ENCODE peak calls at places on chromosomes 4 and X, in seven cellular contexts. W is NB4, U is AG04449, V is choroid plexus epithelial cell, S is MG63, G is fibroblast of pulmonary artery, R is GM12878. E is an unnamed sample.

GRCh38 chr4:140944539-140944938 is 188.4 kb upstream of the TBC1D9 start:
- DNase-seq in U (peak; percentile 45), W (no peak), S (no peak), R (no peak), G (peak; percentile 66), V (peak; percentile 78), E (no peak)

GRCh38 chrX:152480269-152481212 is 29.4 kb upstream of the GABRA3 start:
- DNase-seq in V (no peak), W (no peak), R (no peak), S (no peak), G (no peak), U (no peak), E (no peak)

GRCh38 chrX:129115104-129115503 is 408.2 kb downstream of the SMARCA1 start:
- DNase-seq in U (no peak), S (peak; percentile 1), R (no peak), G (peak; percentile 10), V (peak; percentile 5), W (peak; percentile 56), E (no peak)

GRCh38 chr4:7301846-7302630 is 109.7 kb downstream of the SORCS2 start:
- DNase-seq in V (no peak), W (no peak), S (no peak), R (no peak), G (no peak), U (no peak), E (no peak)

GRCh38 chr4:158998624-158999023 is 104.3 kb upstream of the RAPGEF2 start:
- DNase-seq in S (peak; percentile 12), U (no peak), G (no peak), V (no peak), R (no peak), W (no peak), E (no peak)

GRCh38 chr4:74402692-74403460 is 37.9 kb downstream of the EREG start:
- DNase-seq in R (peak; percentile 13), S (no peak), U (no peak), V (no peak), G (no peak), W (no peak), E (no peak)

GRCh38 chrX:134537179-134537945 is 77.4 kb downstream of the HPRT1 start:
- DNase-seq in V (peak; percentile 80), U (no peak), W (peak; percentile 57), G (peak; percentile 80), R (no peak), S (no peak), E (peak; percentile 59)

GRCh38 chrX:40167240-40168182 is 69.8 kb upstream of the BCOR start:
- DNase-seq in V (no peak), G (no peak), U (no peak), R (no peak), W (no peak), S (no peak), E (no peak)

GRCh38 chr4:67035986-67036385 is 509.3 kb downstream of the CENPC start:
- DNase-seq in U (no peak), G (peak; percentile 38), S (no peak), W (no peak), R (no peak), V (peak; percentile 47), E (no peak)

GRCh38 chr4:2507259-2507658 is 29.2 kb upstream of the FAM193A start:
- DNase-seq in G (no peak), S (no peak), R (no peak), W (no peak), V (no peak), U (no peak), E (no peak)

GRCh38 chrX:12881914-12882313 is 15.0 kb downstream of the TLR7 start:
- DNase-seq in G (no peak), V (no peak), W (no peak), U (no peak), S (no peak), R (peak; percentile 31), E (no peak)

GRCh38 chr4:174873931-174874330 is 44.2 kb upstream of the ADAM29 start:
- DNase-seq in W (peak; percentile 13), S (no peak), V (peak; percentile 58), U (no peak), G (no peak), R (peak; percentile 25), E (no peak)

GRCh38 chr4:37528161-37528560 is 158.0 kb downstream of the RELL1 start:
- DNase-seq in V (peak; percentile 14), U (no peak), R (no peak), S (no peak), G (no peak), W (peak; percentile 73), E (no peak)

GRCh38 chrX:13770013-13770412 is 35.5 kb downstream of the OFD1 start:
- DNase-seq in V (no peak), S (no peak), W (no peak), U (no peak), R (no peak), G (no peak), E (no peak)

GRCh38 chrX:10381218-10381617 is 224.4 kb downstream of the CLCN4 start:
- DNase-seq in V (no peak), S (no peak), W (no peak), R (no peak), U (no peak), G (no peak), E (no peak)

GRCh38 chr4:821631-822030 is 4.3 kb downstream of the CPLX1 start:
- DNase-seq in U (no peak), S (no peak), V (no peak), G (no peak), R (no peak), W (no peak), E (no peak)

GRCh38 chr4:70505152-70505748 is 13.1 kb upstream of the AMTN start:
- DNase-seq in U (no peak), G (peak; percentile 68), S (peak; percentile 42), R (no peak), W (peak; percentile 46), V (peak; percentile 75), E (no peak)

GRCh38 chr4:150305995-150306394 is 227.8 kb downstream of the DCLK2 start:
- DNase-seq in R (no peak), G (peak; percentile 79), W (no peak), V (peak; percentile 83), S (no peak), U (no peak), E (no peak)

GRCh38 chr4:39233783-39234182 is 51.5 kb downstream of the WDR19 start:
- DNase-seq in U (no peak), V (no peak), S (no peak), W (no peak), G (no peak), R (no peak), E (no peak)

GRCh38 chr4:13523591-13524503 is 20.5 kb downstream of the NKX3-2 start:
- DNase-seq in G (no peak), R (no peak), S (no peak), W (no peak), V (no peak), U (no peak), E (no peak)
- H3K4me3 ChIP-seq in G (no peak overlapping the region), R (no peak overlapping the region), S (no peak overlapping the region), W (no peak overlapping the region), V (no peak overlapping the region), U (no peak overlapping the region), E (no peak overlapping the region)

DNA sequence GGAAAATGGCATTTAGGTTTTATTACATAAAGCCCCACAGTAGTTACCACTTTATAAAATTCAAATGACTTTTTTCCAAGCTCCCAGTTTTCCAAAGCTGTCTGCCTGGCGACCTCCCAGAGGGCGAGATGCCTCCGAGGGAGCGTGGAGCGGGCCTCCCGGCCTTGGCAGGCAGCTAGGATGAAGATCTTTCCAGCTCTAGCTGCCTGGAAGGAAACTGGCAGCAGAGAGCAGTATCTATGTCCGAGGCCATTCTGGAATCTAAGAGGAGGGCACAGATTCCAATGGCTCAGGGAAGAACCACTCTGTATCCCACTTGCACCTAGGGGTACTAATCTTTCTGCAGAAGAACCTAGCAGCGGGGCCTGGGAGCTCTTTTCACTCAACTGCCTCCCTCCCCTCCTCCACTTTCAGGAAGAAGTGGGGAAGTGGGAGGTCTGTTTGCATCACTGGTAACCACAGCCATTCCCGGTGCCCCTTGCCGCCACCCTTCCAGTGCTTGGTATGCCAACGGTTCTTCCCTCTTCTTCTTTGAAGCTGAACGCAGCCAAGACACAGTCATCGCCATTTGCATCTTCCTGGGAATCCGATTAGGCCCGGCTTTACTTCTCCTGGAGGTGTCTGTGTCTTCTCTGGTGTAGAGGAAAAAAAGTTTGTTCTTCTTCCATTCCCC is 47.4 kb upstream of the RBPJ start:
- DNase-seq in S (peak; percentile 68), U (no peak), V (no peak), G (no peak), R (no peak), W (peak; percentile 98), E (no peak)
- H3K4me3 ChIP-seq in S (no peak overlapping the region), U (no peak overlapping the region), V (no peak overlapping the region), G (no peak overlapping the region), R (no peak overlapping the region), W (peak overlapping the region; percentile 93), E (no peak overlapping the region)

DNA sequence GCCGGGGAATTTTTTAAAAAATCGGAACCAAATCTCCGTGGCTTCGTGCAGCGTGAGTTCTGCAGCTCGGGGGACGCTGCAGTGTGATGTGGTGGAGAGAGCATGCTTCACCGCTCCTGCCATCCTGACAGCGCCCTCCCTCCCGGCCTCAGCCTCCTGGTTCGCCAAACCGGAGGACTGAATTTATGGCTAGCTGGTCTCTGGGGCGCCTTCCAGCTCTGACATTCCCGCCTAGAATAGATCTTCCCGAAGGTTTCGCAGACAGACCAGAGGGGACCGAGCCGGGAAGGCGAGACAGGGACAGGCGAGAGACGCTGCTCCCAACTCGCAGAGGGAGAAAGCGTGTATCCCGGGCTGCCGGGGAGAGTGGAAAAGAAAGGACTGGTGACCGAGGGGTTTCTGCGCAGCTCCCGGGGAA is 25.9 kb downstream of the HOPX start:
- DNase-seq in W (no peak), R (no peak), G (peak; percentile 23), U (no peak), V (no peak), S (peak; percentile 41), E (no peak)
- H3K4me3 ChIP-seq in W (no peak overlapping the region), R (no peak overlapping the region), G (peak overlapping the region; percentile 52), U (peak overlapping the region; percentile 59), V (peak overlapping the region; percentile 67), S (peak overlapping the region; percentile 45), E (peak overlapping the region; percentile 36)

GRCh38 chr4:85514117-85514516 is 39.2 kb downstream of the ARHGAP24 start:
- DNase-seq in W (no peak), U (no peak), G (no peak), V (peak; percentile 12), S (no peak), R (no peak), E (no peak)

GRCh38 chr4:85512446-85513205 is 37.7 kb downstream of the ARHGAP24 start:
- DNase-seq in V (no peak), U (no peak), S (no peak), W (no peak), G (no peak), R (no peak), E (no peak)

GRCh38 chr4:85515701-85516100 is 40.8 kb downstream of the ARHGAP24 start:
- DNase-seq in R (no peak), V (no peak), G (no peak), U (no peak), W (no peak), S (no peak), E (no peak)

GRCh38 chr4:85510632-85510984 is 35.7 kb downstream of the ARHGAP24 start:
- DNase-seq in U (no peak), W (no peak), V (no peak), G (no peak), S (no peak), R (no peak), E (no peak)

DNA sequence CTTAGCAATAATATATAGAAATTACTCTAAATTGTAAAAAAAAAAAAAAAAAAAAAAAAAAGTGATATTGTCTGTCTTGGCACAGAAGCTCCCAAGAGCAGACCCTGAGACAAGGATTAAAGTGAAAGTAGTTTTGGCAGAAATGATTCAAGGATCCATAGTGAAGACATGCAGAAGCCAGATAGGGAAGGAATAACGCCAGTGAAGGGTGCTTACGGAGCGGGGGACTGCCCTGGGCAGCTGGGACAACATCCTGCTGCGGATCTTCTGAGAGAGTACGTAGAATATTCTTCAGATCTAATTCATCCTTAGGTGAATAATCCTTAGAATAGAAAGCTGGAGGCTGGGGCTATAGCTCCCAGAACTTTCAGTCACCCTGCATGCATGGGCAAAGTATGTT is 39.8 kb downstream of the ARHGAP24 start:
- DNase-seq in V (peak; percentile 2), R (no peak), G (no peak), S (no peak), U (no peak), W (no peak), E (no peak)
- H3K4me3 ChIP-seq in V (no peak overlapping the region), R (no peak overlapping the region), G (peak overlapping the region; percentile 41), S (no peak overlapping the region), U (no peak overlapping the region), W (no peak overlapping the region), E (no peak overlapping the region)

E was measured in BJ.